ENCODE peak calls at places on chromosomes 1 and 21, in four cellular contexts. X is endothelial cell, U is COR-L47, T is NAMALWA. J is an unnamed sample.

GRCh38 chr1:58497499-58497898 is 49.0 kb downstream of the OMA1 start:
- DNase-seq in X (no peak), T (peak), U (no peak), J (no peak)

GRCh38 chr21:35232545-35233176 is 183.6 kb upstream of the RUNX1 start:
- DNase-seq in U (no peak), T (no peak), X (no peak), J (peak)

GRCh38 chr21:36070999-36071398 is 1.2 kb downstream of the CBR1 start:
- DNase-seq in T (no peak), U (no peak), X (no peak), J (no peak)

GRCh38 chr1:155913969-155914757 is 3.0 kb upstream of the RIT1 start:
- DNase-seq in U (no peak), X (no peak), T (no peak), J (peak)

GRCh38 chr1:184019066-184019465 is 18.5 kb downstream of the COLGALT2 start:
- DNase-seq in T (no peak), X (no peak), U (no peak), J (no peak)

GRCh38 chr1:206933333-206933945 is 11.7 kb upstream of the FCMR start:
- DNase-seq in T (peak), U (no peak), X (peak), J (peak)

GRCh38 chr1:2014726-2015382 is 4.3 kb upstream of the GABRD start:
- DNase-seq in T (no peak), U (no peak), X (no peak), J (no peak)

GRCh38 chr1:147079400-147080012 is 92.8 kb downstream of the PRKAB2 start:
- DNase-seq in X (no peak), T (no peak), U (no peak), J (no peak)

GRCh38 chr1:81158592-81158991 is 642.1 kb upstream of the ADGRL2 start:
- DNase-seq in U (no peak), T (no peak), X (no peak), J (peak)

GRCh38 chr1:33824971-33825370 is 38.9 kb upstream of the HMGB4 start:
- DNase-seq in X (no peak), T (no peak), U (no peak), J (no peak)

GRCh38 chr1:17561561-17561985 is 22.1 kb downstream of the ARHGEF10L start:
- DNase-seq in X (no peak), T (no peak), U (no peak), J (no peak)

GRCh38 chr1:30191154-30191702 is 532.2 kb downstream of the MATN1 start:
- DNase-seq in X (no peak), U (no peak), T (peak), J (peak)

GRCh38 chr1:39865762-39866161 is 17.5 kb downstream of the TRIT1 start:
- DNase-seq in T (no peak), U (no peak), X (no peak), J (no peak)

GRCh38 chr21:38112219-38112789 is 144.5 kb upstream of the KCNJ15 start:
- DNase-seq in T (no peak), U (no peak), X (no peak), J (no peak)

GRCh38 chr1:166489670-166490436 is 323.1 kb upstream of the FAM78B start:
- DNase-seq in X (no peak), U (peak), T (peak), J (peak)

GRCh38 chr1:8663090-8663802 is 154.2 kb downstream of the RERE start:
- DNase-seq in X (no peak), T (no peak), U (no peak), J (no peak)

GRCh38 chr1:200429221-200429751 is 19.4 kb upstream of the ZNF281 start:
- DNase-seq in U (no peak), X (no peak), T (no peak), J (peak)

GRCh38 chr1:54816951-54817350 is 15.8 kb upstream of the TTC22 start:
- DNase-seq in T (no peak), X (no peak), U (no peak), J (no peak)

GRCh38 chr1:12141533-12141855 is 25.3 kb upstream of the TNFRSF1B start:
- DNase-seq in X (no peak), U (no peak), T (no peak), J (no peak)

GRCh38 chr21:44666401-44667320 is at the start of gene KRTAP12-2:
- DNase-seq in X (no peak), U (peak), T (no peak), J (no peak)

GRCh38 chr1:168335500-168335899 is 54.8 kb downstream of the TBX19 start:
- DNase-seq in X (no peak), U (no peak), T (no peak), J (peak)

GRCh38 chr1:3501856-3502665 is 47.6 kb downstream of the ARHGEF16 start:
- DNase-seq in X (peak), U (no peak), T (peak), J (peak)

GRCh38 chr1:116377564-116378529 is 4.8 kb downstream of the ATP1A1 start:
- DNase-seq in X (no peak), U (no peak), T (peak), J (peak)

GRCh38 chr1:33358771-33359503 is 38.0 kb upstream of the A3GALT2 start:
- DNase-seq in T (no peak), X (no peak), U (no peak), J (no peak)

GRCh38 chr1:39639333-39640130 is at the start of gene HEYL:
- DNase-seq in U (peak), X (peak), T (no peak), J (peak)

GRCh38 chr1:155960081-155960745 is 18.1 kb downstream of the ARHGEF2 start:
- DNase-seq in T (peak), X (no peak), U (no peak), J (no peak)

J was measured in fibroblast of villous mesenchyme.